ENCODE peak calls at places on chromosomes 6 and 20, in five cellular contexts. I, K, C, T and Z are unnamed samples.

GRCh38 chr20:61640171-61640570 is 388.1 kb downstream of the CDH4 start:
- DNase-seq in T (no peak), I (peak), K (no peak), C (no peak), Z (no peak)

GRCh38 chr20:63978319-63979220 is 872 bp downstream of the SAMD10 start:
- DNase-seq in I (peak), T (peak), C (peak), K (peak), Z (no peak)

GRCh38 chr6:123640567-123641187 is 3.9 kb upstream of the TRDN start:
- DNase-seq in K (no peak), I (no peak), T (no peak), C (no peak), Z (no peak)

GRCh38 chr6:108592371-108593337 is 31.9 kb downstream of the FOXO3 start:
- DNase-seq in I (peak), K (no peak), T (no peak), C (peak), Z (peak)

GRCh38 chr6:16596890-16597331 is 164.3 kb downstream of the ATXN1 start:
- DNase-seq in T (no peak), K (no peak), C (no peak), I (no peak), Z (no peak)

GRCh38 chr6:91482498-91482897 is 895.6 kb upstream of the MAP3K7 start:
- DNase-seq in I (no peak), K (no peak), C (no peak), T (no peak), Z (no peak)

GRCh38 chr6:157273756-157274088 is 49.6 kb downstream of the TMEM242 start:
- DNase-seq in C (peak), I (no peak), K (peak), T (peak), Z (no peak)

GRCh38 chr6:156231353-156231752 is 545.8 kb upstream of the ARID1B start:
- DNase-seq in K (no peak), C (no peak), T (no peak), I (no peak), Z (no peak)

GRCh38 chr20:31496761-31497295 is 17.4 kb upstream of the HM13 start:
- DNase-seq in I (peak), C (peak), K (peak), T (peak), Z (no peak)

GRCh38 chr6:144745434-144745833 is 460.3 kb downstream of the UTRN start:
- DNase-seq in C (no peak), K (no peak), T (no peak), I (no peak), Z (no peak)